ENCODE peak calls at places on chromosomes 13 and 19, in four cellular contexts. G is HepG2, Y is GM23338, E is HL-60. M is an unnamed sample.

GRCh38 chr13:110113284-110113764 is 193.6 kb downstream of the COL4A1 start:
- DNase-seq in Y (no peak), G (no peak), E (peak; percentile 92), M (no peak)

GRCh38 chr13:41004875-41005693 is 14.0 kb downstream of the ELF1 start:
- DNase-seq in E (peak; percentile 79), Y (no peak), G (no peak), M (no peak)

GRCh38 chr13:96104516-96104915 is 14.6 kb downstream of the HS6ST3 start:
- DNase-seq in E (no peak), G (no peak), Y (peak; percentile 8), M (no peak)

GRCh38 chr19:6273701-6274601 is 5.8 kb downstream of the MLLT1 start:
- DNase-seq in E (peak; percentile 86), Y (no peak), G (peak; percentile 89), M (no peak)

GRCh38 chr19:19710506-19710905 is 22.4 kb downstream of the ZNF14 start:
- DNase-seq in G (no peak), Y (no peak), E (no peak), M (no peak)

GRCh38 chr19:48085077-48085476 is 25.5 kb downstream of the PLA2G4C start:
- DNase-seq in G (no peak), Y (no peak), E (no peak), M (no peak)

GRCh38 chr13:99269627-99270252 is 11.6 kb upstream of the GPR18 start:
- DNase-seq in E (peak; percentile 73), Y (peak; percentile 41), G (peak; percentile 25), M (peak; percentile 45)

GRCh38 chr13:91247768-91248167 is 99.7 kb upstream of the MIR17HG start:
- DNase-seq in E (no peak), Y (peak; percentile 34), G (no peak), M (no peak)

GRCh38 chr13:21058361-21058760 is 3.0 kb downstream of the LATS2 start:
- DNase-seq in Y (peak; percentile 52), G (no peak), E (no peak), M (no peak)

GRCh38 chr19:27890206-27890605 is 1322.7 kb downstream of the UQCRFS1 start:
- DNase-seq in G (no peak), E (no peak), Y (no peak), M (no peak)

GRCh38 chr13:42083138-42083770 is 34.8 kb downstream of the DGKH start:
- DNase-seq in E (no peak), Y (no peak), G (no peak), M (no peak)

GRCh38 chr19:18310118-18310909 is 12.6 kb downstream of the LSM4 start:
- DNase-seq in E (no peak), Y (no peak), G (no peak), M (no peak)

GRCh38 chr13:40776681-40777165 is 5.7 kb upstream of the MRPS31 start:
- DNase-seq in Y (no peak), E (peak; percentile 89), G (no peak), M (no peak)

GRCh38 chr19:44774614-44775013 is 3.1 kb upstream of the CBLC start:
- DNase-seq in Y (no peak), E (no peak), G (no peak), M (no peak)

GRCh38 chr13:84405286-84405685 is 523.0 kb upstream of the SLITRK1 start:
- DNase-seq in E (no peak), G (no peak), Y (no peak), M (no peak)

GRCh38 chr13:31947506-31947905 is 84.1 kb upstream of the FRY start:
- DNase-seq in Y (peak; percentile 9), G (no peak), E (no peak), M (no peak)

GRCh38 chr13:35892837-35893814 is 238.1 kb downstream of the DCLK1 start:
- DNase-seq in G (no peak), E (no peak), Y (no peak), M (no peak)

GRCh38 chr13:94480672-94481145 is 1.2 kb upstream of the DCT start:
- DNase-seq in G (no peak), E (peak; percentile 72), Y (no peak), M (no peak)

GRCh38 chr13:70923863-70924752 is 815.9 kb upstream of the KLHL1 start:
- DNase-seq in E (no peak), G (no peak), Y (no peak), M (no peak)

GRCh38 chr13:111115841-111116500 is 861 bp downstream of the ARHGEF7 start:
- DNase-seq in G (peak; percentile 12), E (no peak), Y (peak; percentile 52), M (no peak)

GRCh38 chr13:109785892-109786450 is 412 bp downstream of the IRS2 start:
- DNase-seq in G (no peak), Y (peak; percentile 21), E (no peak), M (no peak)

GRCh38 chr13:76937416-76937815 is 10.9 kb upstream of the ACOD1 start:
- DNase-seq in Y (no peak), E (no peak), G (no peak), M (peak; percentile 3)

GRCh38 chr19:16161848-16162247 is 11.5 kb downstream of the CIB3 start:
- DNase-seq in Y (no peak), E (no peak), G (no peak), M (no peak)

GRCh38 chr13:92842145-92842544 is 384.5 kb upstream of the GPC6 start:
- DNase-seq in G (no peak), Y (no peak), E (no peak), M (no peak)

GRCh38 chr13:51745236-51745635 is 58.7 kb downstream of the DHRS12 start:
- DNase-seq in Y (no peak), E (no peak), G (no peak), M (no peak)

GRCh38 chr19:28505134-28505533 is 707.8 kb downstream of the UQCRFS1 start:
- DNase-seq in Y (no peak), E (no peak), G (no peak), M (no peak)

GRCh38 chr13:26017932-26018690 is 33.7 kb downstream of the SHISA2 start:
- DNase-seq in G (no peak), Y (no peak), E (no peak), M (no peak)

GRCh38 chr19:31160346-31160926 is 188.8 kb downstream of the TSHZ3 start:
- DNase-seq in G (no peak), Y (no peak), E (no peak), M (no peak)

DNA sequence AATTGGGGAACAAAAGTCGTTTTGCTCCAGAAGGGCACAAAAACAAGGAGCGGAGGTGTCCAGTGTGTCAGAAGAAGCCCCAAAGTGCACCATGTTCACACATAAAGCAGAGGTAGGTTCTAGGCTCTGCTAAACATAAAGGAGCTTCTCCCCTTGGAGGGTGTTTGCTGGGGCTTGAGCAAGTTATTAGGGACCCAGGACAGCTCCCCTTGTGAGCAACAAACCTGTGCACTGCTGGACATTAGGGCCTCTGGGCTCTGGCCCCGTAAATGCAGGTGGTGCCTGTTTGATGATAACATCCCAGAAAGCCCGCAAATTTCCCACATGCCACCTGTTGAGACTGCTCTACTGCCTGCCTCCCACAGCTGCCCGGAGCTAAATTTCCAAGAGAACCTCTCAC is 10.8 kb downstream of the RCN3 start:
- DNase-seq in Y (no peak), G (no peak), E (no peak), M (no peak)
- TF ChIP-seq REST in Y (no peak), G (no peak), E (peak; percentile 66), M (no peak)

GRCh38 chr19:9435279-9436268 is at the start of gene ZNF266:
- DNase-seq in E (peak; percentile 93), Y (peak; percentile 98), G (peak; percentile 85), M (peak; percentile 77)
- TF ChIP-seq REST in E (peak; percentile 36), Y (no peak), G (no peak), M (no peak)

DNA sequence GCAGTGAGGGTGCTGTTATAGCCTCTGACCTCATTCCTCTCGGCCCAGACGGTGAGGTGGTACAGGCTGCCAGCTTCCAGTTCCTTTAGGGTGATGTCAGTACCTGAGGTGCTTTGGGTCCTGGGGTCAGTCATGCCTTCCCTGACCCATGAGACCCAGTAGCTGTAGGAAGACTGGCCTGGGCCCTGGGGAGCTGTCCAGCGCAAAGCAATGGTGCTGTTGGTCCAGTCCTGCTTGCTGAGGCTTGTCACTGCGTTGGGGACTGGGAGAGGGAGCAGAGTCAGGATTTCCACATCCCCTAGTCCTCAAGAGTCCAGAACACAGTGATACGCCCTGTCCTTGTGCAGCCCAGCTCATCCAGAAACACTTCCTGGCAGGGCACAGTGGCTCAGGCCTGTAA is 10.7 kb downstream of the PTPRH start:
- DNase-seq in G (no peak), Y (no peak), E (no peak), M (no peak)
- TF ChIP-seq REST in G (peak; percentile 84), Y (peak; percentile 73), E (peak; percentile 87), M (peak; percentile 69)

GRCh38 chr19:51440846-51441409 is 17.3 kb downstream of the SIGLEC8 start:
- DNase-seq in Y (no peak), G (no peak), E (peak; percentile 28), M (no peak)
- TF ChIP-seq REST in Y (no peak), G (no peak), E (no peak), M (no peak)

M was measured in A549.